ENCODE peak calls at places on chromosomes 3 and 15, in nine cellular contexts. T, Z, B, K, V, W, Q, N and R are unnamed samples.

GRCh38 chr3:42513121-42513520 is 10.7 kb downstream of the VIPR1 start:
- DNase-seq in T (peak), Z (no peak), B (no peak), K (no peak), V (no peak), W (peak), Q (no peak), N (no peak), R (no peak)

GRCh38 chr3:197175503-197175902 is 122.9 kb downstream of the DLG1 start:
- DNase-seq in T (no peak), Z (no peak), B (no peak), K (peak), V (no peak), W (no peak), Q (no peak), N (no peak), R (no peak)

GRCh38 chr3:194491996-194492395 is 5.2 kb upstream of the ATP13A3 start:
- DNase-seq in T (no peak), Z (no peak), B (no peak), K (peak), V (no peak), W (no peak), Q (no peak), N (peak), R (no peak)

GRCh38 chr15:58520936-58521292 is 89.1 kb downstream of the LIPC start:
- DNase-seq in T (no peak), Z (no peak), B (no peak), K (no peak), V (no peak), W (no peak), Q (no peak), N (no peak), R (no peak)

GRCh38 chr15:36880226-36880912 is 220.0 kb downstream of the MEIS2 start:
- DNase-seq in T (no peak), Z (no peak), B (no peak), K (no peak), V (no peak), W (no peak), Q (no peak), N (no peak), R (no peak)

GRCh38 chr15:100897201-100897872 is 17.7 kb downstream of the ALDH1A3 start:
- DNase-seq in T (no peak), Z (no peak), B (no peak), K (no peak), V (no peak), W (no peak), Q (no peak), N (no peak), R (no peak)

GRCh38 chr15:68047826-68048225 is 6.3 kb upstream of the PIAS1 start:
- DNase-seq in T (no peak), Z (no peak), B (no peak), K (no peak), V (no peak), W (no peak), Q (no peak), N (no peak), R (no peak)

GRCh38 chr3:42686832-42687650 is 1.7 kb downstream of the KLHL40 start:
- DNase-seq in T (no peak), Z (no peak), B (no peak), K (no peak), V (no peak), W (no peak), Q (no peak), N (no peak), R (no peak)

GRCh38 chr3:52786330-52787215 is 8.0 kb upstream of the ITIH3 start:
- DNase-seq in T (peak), Z (no peak), B (no peak), K (no peak), V (no peak), W (peak), Q (no peak), N (no peak), R (no peak)

GRCh38 chr15:97968380-97968779 is 7.9 kb downstream of the ARRDC4 start:
- DNase-seq in T (no peak), Z (no peak), B (no peak), K (no peak), V (no peak), W (no peak), Q (peak), N (no peak), R (peak)

GRCh38 chr3:66675383-66675782 is 174.6 kb upstream of the LRIG1 start:
- DNase-seq in T (no peak), Z (no peak), B (no peak), K (no peak), V (no peak), W (no peak), Q (peak), N (no peak), R (peak)

GRCh38 chr15:77974098-77974414 is 103.5 kb downstream of the TBC1D2B start:
- DNase-seq in T (peak), Z (no peak), B (peak), K (no peak), V (peak), W (peak), Q (peak), N (peak), R (no peak)

GRCh38 chr15:49916998-49917397 is 202.0 kb downstream of the ATP8B4 start:
- DNase-seq in T (no peak), Z (no peak), B (no peak), K (no peak), V (no peak), W (no peak), Q (no peak), N (no peak), R (no peak)

GRCh38 chr3:52070724-52071621 is 14.6 kb upstream of the DUSP7 start:
- DNase-seq in T (peak), Z (no peak), B (peak), K (no peak), V (no peak), W (peak), Q (no peak), N (peak), R (no peak)

GRCh38 chr3:194142156-194142910 is 6.4 kb downstream of the HES1 start:
- DNase-seq in T (no peak), Z (no peak), B (peak), K (no peak), V (no peak), W (peak), Q (no peak), N (peak), R (no peak)

GRCh38 chr3:131033480-131034080 is 6.9 kb downstream of the NEK11 start:
- DNase-seq in T (no peak), Z (no peak), B (no peak), K (peak), V (no peak), W (no peak), Q (peak), N (no peak), R (no peak)

GRCh38 chr3:158456114-158456513 is 114.9 kb upstream of the MLF1 start:
- DNase-seq in T (no peak), Z (no peak), B (no peak), K (no peak), V (no peak), W (no peak), Q (peak), N (no peak), R (no peak)

GRCh38 chr3:38577089-38578080 is 72.1 kb downstream of the SCN5A start:
- DNase-seq in T (peak), Z (peak), B (no peak), K (no peak), V (peak), W (no peak), Q (no peak), N (no peak), R (no peak)

GRCh38 chr3:9342696-9343095 is 20.2 kb upstream of the THUMPD3 start:
- DNase-seq in T (no peak), Z (no peak), B (no peak), K (peak), V (no peak), W (no peak), Q (no peak), N (no peak), R (no peak)

GRCh38 chr3:171044384-171044783 is 17.9 kb upstream of the SLC2A2 start:
- DNase-seq in T (no peak), Z (no peak), B (no peak), K (no peak), V (no peak), W (no peak), Q (no peak), N (no peak), R (no peak)

GRCh38 chr3:114624676-114625181 is 330.9 kb downstream of the TIGIT start:
- DNase-seq in T (peak), Z (peak), B (peak), K (no peak), V (peak), W (peak), Q (peak), N (peak), R (peak)

GRCh38 chr15:35618260-35619188 is 72.6 kb upstream of the DPH6 start:
- DNase-seq in T (no peak), Z (no peak), B (no peak), K (no peak), V (no peak), W (no peak), Q (no peak), N (no peak), R (no peak)

GRCh38 chr3:146540978-146541377 is 3.4 kb downstream of the PLSCR1 start:
- DNase-seq in T (no peak), Z (no peak), B (no peak), K (no peak), V (no peak), W (no peak), Q (no peak), N (no peak), R (no peak)

GRCh38 chr3:149388001-149388435 is 10.6 kb upstream of the TM4SF1 start:
- DNase-seq in T (no peak), Z (no peak), B (no peak), K (no peak), V (no peak), W (no peak), Q (peak), N (no peak), R (peak)

GRCh38 chr3:77348244-77348855 is 308.5 kb downstream of the ROBO2 start:
- DNase-seq in T (no peak), Z (no peak), B (no peak), K (peak), V (no peak), W (no peak), Q (peak), N (peak), R (no peak)

GRCh38 chr15:25892126-25892525 is 29.0 kb upstream of the ATP10A start:
- DNase-seq in T (no peak), Z (no peak), B (no peak), K (no peak), V (no peak), W (no peak), Q (peak), N (no peak), R (no peak)

GRCh38 chr3:72099331-72100061 is 314.5 kb upstream of the PROK2 start:
- DNase-seq in T (no peak), Z (no peak), B (no peak), K (peak), V (no peak), W (no peak), Q (no peak), N (no peak), R (no peak)

GRCh38 chr3:171841620-171842000 is 1.5 kb upstream of the TMEM212 start:
- DNase-seq in T (no peak), Z (no peak), B (no peak), K (no peak), V (no peak), W (no peak), Q (peak), N (no peak), R (no peak)

GRCh38 chr15:37076543-37076942 is 23.8 kb downstream of the MEIS2 start:
- DNase-seq in T (no peak), Z (no peak), B (no peak), K (no peak), V (no peak), W (no peak), Q (peak), N (no peak), R (peak)

GRCh38 chr15:76334438-76335004 is 2.1 kb upstream of the ISL2 start:
- DNase-seq in T (no peak), Z (peak), B (no peak), K (no peak), V (no peak), W (no peak), Q (no peak), N (no peak), R (no peak)

GRCh38 chr3:73774645-73775044 is 149.9 kb upstream of the PDZRN3 start:
- DNase-seq in T (no peak), Z (no peak), B (no peak), K (no peak), V (no peak), W (no peak), Q (no peak), N (no peak), R (no peak)

GRCh38 chr15:68479406-68479805 is 47.4 kb upstream of the ITGA11 start:
- DNase-seq in T (no peak), Z (peak), B (no peak), K (no peak), V (no peak), W (peak), Q (peak), N (no peak), R (peak)

GRCh38 chr3:187165144-187165543 is 25.8 kb upstream of the RPL39L start:
- DNase-seq in T (no peak), Z (no peak), B (no peak), K (peak), V (no peak), W (no peak), Q (peak), N (peak), R (no peak)

GRCh38 chr3:87361271-87361670 is 84.9 kb upstream of the POU1F1 start:
- DNase-seq in T (no peak), Z (no peak), B (no peak), K (no peak), V (no peak), W (no peak), Q (no peak), N (no peak), R (no peak)

GRCh38 chr3:46472736-46473135 is 8.0 kb upstream of the LTF start:
- DNase-seq in T (no peak), Z (peak), B (no peak), K (no peak), V (no peak), W (no peak), Q (no peak), N (no peak), R (no peak)
- TF ChIP-seq CTCF in T (no peak), Z (no peak), B (no peak), K (no peak), V (no peak), W (no peak), Q (no peak), N (no peak), R (no peak)

GRCh38 chr3:135739755-135740154 is 225.8 kb upstream of the PPP2R3A start:
- DNase-seq in T (no peak), Z (no peak), B (no peak), K (no peak), V (no peak), W (no peak), Q (no peak), N (no peak), R (no peak)

GRCh38 chr3:135736740-135737139 is 228.8 kb upstream of the PPP2R3A start:
- DNase-seq in T (no peak), Z (no peak), B (no peak), K (peak), V (no peak), W (no peak), Q (peak), N (no peak), R (no peak)
- TF ChIP-seq CTCF in T (no peak), Z (no peak), B (no peak), K (peak), V (no peak), W (no peak), Q (peak), N (no peak), R (peak)

GRCh38 chr3:119812491-119813058 is 30.7 kb downstream of the NR1I2 start:
- DNase-seq in T (no peak), Z (no peak), B (peak), K (no peak), V (no peak), W (peak), Q (no peak), N (no peak), R (no peak)

GRCh38 chr3:119809249-119810017 is 27.5 kb downstream of the NR1I2 start:
- DNase-seq in T (no peak), Z (no peak), B (no peak), K (peak), V (no peak), W (no peak), Q (no peak), N (no peak), R (no peak)

GRCh38 chr3:119808843-119809242 is 26.9 kb downstream of the NR1I2 start:
- DNase-seq in T (no peak), Z (no peak), B (no peak), K (no peak), V (no peak), W (no peak), Q (no peak), N (no peak), R (no peak)

GRCh38 chr3:119808244-119808643 is 26.3 kb downstream of the NR1I2 start:
- DNase-seq in T (no peak), Z (no peak), B (no peak), K (no peak), V (no peak), W (no peak), Q (no peak), N (no peak), R (no peak)

GRCh38 chr3:119810018-119810435 is 28.1 kb downstream of the NR1I2 start:
- DNase-seq in T (peak), Z (no peak), B (peak), K (peak), V (peak), W (peak), Q (peak), N (peak), R (no peak)
- TF ChIP-seq CTCF in T (no peak), Z (no peak), B (no peak), K (peak), V (no peak), W (no peak), Q (no peak), N (peak), R (peak)

GRCh38 chr15:60907233-60907947 is 321.7 kb downstream of the RORA start:
- DNase-seq in T (no peak), Z (no peak), B (no peak), K (no peak), V (no peak), W (no peak), Q (no peak), N (peak), R (no peak)

GRCh38 chr15:60903221-60903620 is 325.9 kb downstream of the RORA start:
- DNase-seq in T (no peak), Z (no peak), B (no peak), K (no peak), V (no peak), W (no peak), Q (no peak), N (no peak), R (no peak)

GRCh38 chr15:60906275-60906674 is 322.8 kb downstream of the RORA start:
- DNase-seq in T (no peak), Z (no peak), B (no peak), K (no peak), V (no peak), W (no peak), Q (no peak), N (no peak), R (no peak)

GRCh38 chr15:60908888-60909287 is 320.2 kb downstream of the RORA start:
- DNase-seq in T (no peak), Z (no peak), B (no peak), K (no peak), V (no peak), W (no peak), Q (no peak), N (no peak), R (no peak)

DNA sequence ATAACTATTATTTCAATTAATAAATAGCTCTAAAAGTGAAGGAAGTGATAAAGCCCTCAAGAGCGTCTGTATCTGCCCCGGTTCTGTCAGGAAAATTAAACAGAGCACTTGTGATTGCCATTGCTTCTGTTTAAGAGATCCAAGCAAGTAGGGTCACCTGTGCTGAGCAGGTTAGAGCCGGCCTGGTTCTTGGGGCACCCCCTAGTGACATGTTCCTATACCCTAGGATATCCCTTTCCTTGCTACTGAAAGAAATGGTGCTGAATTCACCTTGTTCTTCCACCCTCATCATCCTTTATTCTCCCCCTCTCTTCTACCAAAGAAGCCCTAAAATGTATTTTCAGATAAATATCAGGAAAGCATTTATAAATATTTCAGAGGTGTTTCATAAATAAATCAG is 323.5 kb downstream of the RORA start:
- DNase-seq in T (no peak), Z (no peak), B (no peak), K (peak), V (no peak), W (no peak), Q (no peak), N (no peak), R (no peak)
- TF ChIP-seq CTCF in T (no peak), Z (peak), B (no peak), K (peak), V (no peak), W (no peak), Q (no peak), N (no peak), R (no peak)

GRCh38 chr15:33621156-33621555 is 310.4 kb downstream of the RYR3 start:
- DNase-seq in T (no peak), Z (no peak), B (no peak), K (no peak), V (no peak), W (no peak), Q (no peak), N (no peak), R (no peak)

GRCh38 chr15:33618300-33618699 is 307.5 kb downstream of the RYR3 start:
- DNase-seq in T (no peak), Z (no peak), B (no peak), K (no peak), V (no peak), W (no peak), Q (no peak), N (no peak), R (no peak)

GRCh38 chr15:33623010-33623409 is 312.2 kb downstream of the RYR3 start:
- DNase-seq in T (no peak), Z (no peak), B (no peak), K (peak), V (no peak), W (no peak), Q (no peak), N (no peak), R (no peak)
- TF ChIP-seq CTCF in T (no peak), Z (peak), B (no peak), K (peak), V (no peak), W (no peak), Q (no peak), N (no peak), R (no peak)

GRCh38 chr3:109548192-109548938 is 211.0 kb upstream of the DPPA4 start:
- DNase-seq in T (no peak), Z (no peak), B (no peak), K (no peak), V (no peak), W (no peak), Q (peak), N (no peak), R (no peak)

GRCh38 chr3:109559389-109559788 is 222.0 kb upstream of the DPPA4 start:
- DNase-seq in T (no peak), Z (no peak), B (no peak), K (no peak), V (no peak), W (no peak), Q (peak), N (no peak), R (no peak)

DNA sequence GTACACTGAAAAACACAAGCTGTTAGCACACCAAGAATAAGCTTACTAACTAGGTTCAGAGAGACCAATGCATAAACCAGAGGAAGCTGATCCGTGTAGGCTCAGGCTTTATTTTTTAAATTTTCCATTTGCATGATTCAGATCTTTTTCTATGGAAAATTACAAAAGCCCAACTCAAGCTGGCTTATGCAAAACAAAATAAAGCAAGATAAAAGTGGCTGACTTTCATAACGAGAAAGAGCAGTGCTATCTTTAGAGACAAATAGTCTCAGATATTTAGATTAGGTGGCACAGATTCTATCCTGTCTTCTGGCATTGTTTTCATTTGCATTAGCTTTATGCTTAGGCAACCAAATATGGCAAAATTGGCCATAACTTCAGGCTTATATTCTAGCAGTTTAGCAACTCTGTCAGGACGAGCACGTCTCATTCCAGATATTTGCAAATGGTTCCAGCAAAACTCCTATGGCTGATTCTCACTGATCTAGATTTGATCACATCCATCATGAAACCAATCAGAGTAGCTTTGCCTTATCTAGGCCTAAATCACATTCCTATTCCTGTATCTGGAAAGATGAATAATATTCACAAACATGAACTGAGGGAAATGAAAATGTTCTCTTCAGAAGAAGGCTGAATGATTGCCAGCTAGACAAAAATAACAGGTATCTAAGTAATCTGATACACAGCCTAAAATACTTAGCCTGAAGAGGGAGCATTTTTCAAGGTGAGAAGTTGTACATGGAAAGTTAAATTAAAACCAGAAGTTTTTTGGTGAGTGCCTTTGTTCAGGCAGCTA is 216.4 kb upstream of the DPPA4 start:
- DNase-seq in T (no peak), Z (no peak), B (no peak), K (no peak), V (no peak), W (no peak), Q (peak), N (no peak), R (no peak)
- TF ChIP-seq CTCF in T (no peak), Z (peak), B (no peak), K (no peak), V (no peak), W (no peak), Q (no peak), N (no peak), R (no peak)

GRCh38 chr3:5787863-5788488 is 600.5 kb downstream of the EDEM1 start:
- DNase-seq in T (no peak), Z (no peak), B (no peak), K (peak), V (no peak), W (peak), Q (no peak), N (peak), R (no peak)
- TF ChIP-seq CTCF in T (no peak), Z (peak), B (no peak), K (peak), V (no peak), W (no peak), Q (no peak), N (peak), R (no peak)